ENCODE peak calls at places on chromosomes 7 and 10, in five cellular contexts. G, P, S, Z and I are unnamed samples.
A peak's percentile ranks its signal among the peaks of the same experiment; 100 is the strongest.

GRCh38 chr10:20993387-20994170 is 96.5 kb upstream of the NEBL start:
- DNase-seq in G (no peak), P (no peak), S (no peak), Z (no peak), I (no peak)

GRCh38 chr7:68269410-68269809 is 1272.8 kb downstream of the TYW1 start:
- DNase-seq in G (no peak), P (no peak), S (peak; percentile 26), Z (no peak), I (no peak)

GRCh38 chr7:100545636-100546128 is 6.7 kb downstream of the AGFG2 start:
- DNase-seq in G (no peak), P (no peak), S (peak; percentile 45), Z (no peak), I (no peak)

GRCh38 chr10:68697106-68697505 is 23.9 kb upstream of the CCAR1 start:
- DNase-seq in G (no peak), P (no peak), S (no peak), Z (no peak), I (no peak)

GRCh38 chr10:113736576-113736975 is 14.9 kb upstream of the PLEKHS1 start:
- DNase-seq in G (no peak), P (no peak), S (no peak), Z (no peak), I (no peak)

GRCh38 chr10:88913157-88913556 is 33.1 kb downstream of the STAMBPL1 start:
- DNase-seq in G (no peak), P (no peak), S (no peak), Z (no peak), I (no peak)

GRCh38 chr7:135232087-135232486 is 1.6 kb upstream of the STRA8 start:
- DNase-seq in G (no peak), P (no peak), S (no peak), Z (no peak), I (no peak)

GRCh38 chr7:76074972-76075370 is 27.1 kb downstream of the MDH2 start:
- DNase-seq in G (no peak), P (no peak), S (no peak), Z (no peak), I (no peak)

GRCh38 chr10:84743483-84743882 is 415.1 kb downstream of the CCSER2 start:
- DNase-seq in G (no peak), P (no peak), S (no peak), Z (no peak), I (no peak)